ENCODE peak calls at places on chromosomes 12 and 14, in ten cellular contexts. One of them, this sample, is unnamed.

GRCh38 chr14:90518941-90519256 is 122.1 kb downstream of the CALM1 start:
- DNase-seq in cardiac fibroblast: peak
- DNase-seq in fibroblast of the aortic adventitia: no peak
- DNase-seq in bronchial epithelial cell: peak
- DNase-seq in fibroblast of lung: no peak
- DNase-seq in Calu3: peak
- DNase-seq in adrenal gland: no peak
- DNase-seq in cardiac muscle cell: no peak
- DNase-seq in progenitor cell of endocrine pancreas: no peak
- DNase-seq in ovary: no peak
- DNase-seq in this sample: peak

GRCh38 chr12:16606201-16606849 is 363 bp upstream of the LMO3 start:
- DNase-seq in adrenal gland: peak
- DNase-seq in cardiac fibroblast: peak
- DNase-seq in ovary: no peak
- DNase-seq in fibroblast of the aortic adventitia: peak
- DNase-seq in fibroblast of lung: peak
- DNase-seq in progenitor cell of endocrine pancreas: peak
- DNase-seq in Calu3: peak
- DNase-seq in bronchial epithelial cell: no peak
- DNase-seq in cardiac muscle cell: peak
- DNase-seq in this sample: peak

GRCh38 chr12:128842579-128842978 is 10.7 kb upstream of the GLT1D1 start:
- DNase-seq in bronchial epithelial cell: no peak
- DNase-seq in cardiac muscle cell: no peak
- DNase-seq in fibroblast of the aortic adventitia: no peak
- DNase-seq in Calu3: no peak
- DNase-seq in fibroblast of lung: no peak
- DNase-seq in cardiac fibroblast: no peak
- DNase-seq in ovary: no peak
- DNase-seq in progenitor cell of endocrine pancreas: no peak
- DNase-seq in adrenal gland: no peak
- DNase-seq in this sample: no peak

GRCh38 chr12:74491374-74491773 is 46.3 kb upstream of the ATXN7L3B start:
- DNase-seq in cardiac fibroblast: no peak
- DNase-seq in cardiac muscle cell: no peak
- DNase-seq in adrenal gland: no peak
- DNase-seq in fibroblast of lung: no peak
- DNase-seq in fibroblast of the aortic adventitia: no peak
- DNase-seq in bronchial epithelial cell: no peak
- DNase-seq in progenitor cell of endocrine pancreas: no peak
- DNase-seq in Calu3: no peak
- DNase-seq in ovary: no peak
- DNase-seq in this sample: no peak

GRCh38 chr14:105989746-105990302 is 463.4 kb downstream of the TMEM121 start:
- DNase-seq in fibroblast of the aortic adventitia: no peak
- DNase-seq in ovary: no peak
- DNase-seq in Calu3: no peak
- DNase-seq in fibroblast of lung: no peak
- DNase-seq in adrenal gland: no peak
- DNase-seq in progenitor cell of endocrine pancreas: no peak
- DNase-seq in bronchial epithelial cell: peak
- DNase-seq in cardiac fibroblast: no peak
- DNase-seq in cardiac muscle cell: no peak
- DNase-seq in this sample: peak

GRCh38 chr12:31687101-31687527 is 27.6 kb downstream of the ETFBKMT start:
- DNase-seq in fibroblast of lung: no peak
- DNase-seq in cardiac muscle cell: no peak
- DNase-seq in progenitor cell of endocrine pancreas: no peak
- DNase-seq in ovary: no peak
- DNase-seq in adrenal gland: no peak
- DNase-seq in bronchial epithelial cell: no peak
- DNase-seq in fibroblast of the aortic adventitia: no peak
- DNase-seq in cardiac fibroblast: no peak
- DNase-seq in Calu3: no peak
- DNase-seq in this sample: no peak

GRCh38 chr12:26939192-26939832 is 1.0 kb downstream of the FGFR1OP2 start:
- DNase-seq in Calu3: no peak
- DNase-seq in cardiac fibroblast: peak
- DNase-seq in progenitor cell of endocrine pancreas: no peak
- DNase-seq in fibroblast of lung: peak
- DNase-seq in ovary: no peak
- DNase-seq in adrenal gland: no peak
- DNase-seq in fibroblast of the aortic adventitia: no peak
- DNase-seq in bronchial epithelial cell: peak
- DNase-seq in cardiac muscle cell: no peak
- DNase-seq in this sample: peak

GRCh38 chr12:122870163-122870842 is 25.6 kb downstream of the VPS37B start:
- DNase-seq in bronchial epithelial cell: no peak
- DNase-seq in Calu3: no peak
- DNase-seq in cardiac fibroblast: no peak
- DNase-seq in adrenal gland: no peak
- DNase-seq in ovary: no peak
- DNase-seq in cardiac muscle cell: no peak
- DNase-seq in fibroblast of the aortic adventitia: no peak
- DNase-seq in progenitor cell of endocrine pancreas: peak
- DNase-seq in fibroblast of lung: no peak
- DNase-seq in this sample: no peak

GRCh38 chr14:61568572-61569011 is 126.7 kb upstream of the HIF1A start:
- DNase-seq in cardiac fibroblast: no peak
- DNase-seq in fibroblast of the aortic adventitia: no peak
- DNase-seq in fibroblast of lung: no peak
- DNase-seq in Calu3: peak
- DNase-seq in adrenal gland: no peak
- DNase-seq in ovary: no peak
- DNase-seq in progenitor cell of endocrine pancreas: peak
- DNase-seq in cardiac muscle cell: peak
- DNase-seq in bronchial epithelial cell: no peak
- DNase-seq in this sample: peak

GRCh38 chr12:95909871-95910270 is 32.5 kb downstream of the CCDC38 start:
- DNase-seq in fibroblast of the aortic adventitia: no peak
- DNase-seq in cardiac muscle cell: no peak
- DNase-seq in adrenal gland: no peak
- DNase-seq in cardiac fibroblast: no peak
- DNase-seq in Calu3: no peak
- DNase-seq in fibroblast of lung: no peak
- DNase-seq in progenitor cell of endocrine pancreas: no peak
- DNase-seq in bronchial epithelial cell: no peak
- DNase-seq in ovary: no peak
- DNase-seq in this sample: no peak

GRCh38 chr12:75699728-75700496 is 188.5 kb upstream of the KRR1 start:
- DNase-seq in bronchial epithelial cell: no peak
- DNase-seq in fibroblast of the aortic adventitia: peak
- DNase-seq in cardiac muscle cell: peak
- DNase-seq in progenitor cell of endocrine pancreas: no peak
- DNase-seq in ovary: no peak
- DNase-seq in cardiac fibroblast: peak
- DNase-seq in adrenal gland: peak
- DNase-seq in fibroblast of lung: peak
- DNase-seq in Calu3: no peak
- DNase-seq in this sample: no peak

GRCh38 chr12:56190695-56191155 is 1.4 kb upstream of the SMARCC2 start:
- DNase-seq in Calu3: no peak
- DNase-seq in fibroblast of the aortic adventitia: no peak
- DNase-seq in bronchial epithelial cell: no peak
- DNase-seq in cardiac fibroblast: no peak
- DNase-seq in cardiac muscle cell: no peak
- DNase-seq in progenitor cell of endocrine pancreas: no peak
- DNase-seq in fibroblast of lung: peak
- DNase-seq in ovary: no peak
- DNase-seq in adrenal gland: no peak
- DNase-seq in this sample: peak

GRCh38 chr12:113135178-113136127 is at the start of gene RASAL1:
- DNase-seq in adrenal gland: peak
- DNase-seq in cardiac muscle cell: peak
- DNase-seq in progenitor cell of endocrine pancreas: peak
- DNase-seq in ovary: no peak
- DNase-seq in Calu3: peak
- DNase-seq in fibroblast of the aortic adventitia: no peak
- DNase-seq in fibroblast of lung: no peak
- DNase-seq in cardiac fibroblast: no peak
- DNase-seq in bronchial epithelial cell: no peak
- DNase-seq in this sample: peak

GRCh38 chr14:73935666-73936065 is 14.2 kb downstream of the FAM161B start:
- DNase-seq in fibroblast of the aortic adventitia: peak
- DNase-seq in cardiac fibroblast: peak
- DNase-seq in fibroblast of lung: peak
- DNase-seq in adrenal gland: no peak
- DNase-seq in cardiac muscle cell: no peak
- DNase-seq in ovary: no peak
- DNase-seq in bronchial epithelial cell: peak
- DNase-seq in Calu3: no peak
- DNase-seq in progenitor cell of endocrine pancreas: no peak
- DNase-seq in this sample: peak
- TF ChIP-seq CTCF in fibroblast of the aortic adventitia: peak
- TF ChIP-seq CTCF in cardiac fibroblast: peak
- TF ChIP-seq CTCF in fibroblast of lung: peak
- TF ChIP-seq CTCF in adrenal gland: peak
- TF ChIP-seq CTCF in cardiac muscle cell: peak
- TF ChIP-seq CTCF in ovary: no peak
- TF ChIP-seq CTCF in bronchial epithelial cell: peak
- TF ChIP-seq CTCF in Calu3: peak
- TF ChIP-seq CTCF in progenitor cell of endocrine pancreas: peak
- TF ChIP-seq CTCF in this sample: peak

GRCh38 chr12:104049278-104050257 is at the start of gene GLT8D2:
- DNase-seq in bronchial epithelial cell: peak
- DNase-seq in ovary: peak
- DNase-seq in progenitor cell of endocrine pancreas: no peak
- DNase-seq in fibroblast of lung: peak
- DNase-seq in cardiac muscle cell: peak
- DNase-seq in cardiac fibroblast: peak
- DNase-seq in adrenal gland: peak
- DNase-seq in fibroblast of the aortic adventitia: peak
- DNase-seq in Calu3: peak
- DNase-seq in this sample: peak

GRCh38 chr12:104042580-104042979 is 7.4 kb downstream of the GLT8D2 start:
- DNase-seq in Calu3: no peak
- DNase-seq in bronchial epithelial cell: no peak
- DNase-seq in cardiac muscle cell: no peak
- DNase-seq in cardiac fibroblast: no peak
- DNase-seq in fibroblast of lung: no peak
- DNase-seq in ovary: no peak
- DNase-seq in fibroblast of the aortic adventitia: no peak
- DNase-seq in adrenal gland: no peak
- DNase-seq in progenitor cell of endocrine pancreas: no peak
- DNase-seq in this sample: no peak

GRCh38 chr12:104048162-104048561 is 1.8 kb downstream of the GLT8D2 start:
- DNase-seq in fibroblast of the aortic adventitia: no peak
- DNase-seq in fibroblast of lung: no peak
- DNase-seq in Calu3: no peak
- DNase-seq in cardiac muscle cell: no peak
- DNase-seq in progenitor cell of endocrine pancreas: no peak
- DNase-seq in cardiac fibroblast: no peak
- DNase-seq in bronchial epithelial cell: no peak
- DNase-seq in ovary: no peak
- DNase-seq in adrenal gland: no peak
- DNase-seq in this sample: no peak

GRCh38 chr12:104044158-104044557 is 5.8 kb downstream of the GLT8D2 start:
- DNase-seq in fibroblast of the aortic adventitia: no peak
- DNase-seq in ovary: no peak
- DNase-seq in cardiac muscle cell: no peak
- DNase-seq in cardiac fibroblast: no peak
- DNase-seq in bronchial epithelial cell: no peak
- DNase-seq in Calu3: no peak
- DNase-seq in adrenal gland: no peak
- DNase-seq in fibroblast of lung: no peak
- DNase-seq in progenitor cell of endocrine pancreas: no peak
- DNase-seq in this sample: no peak

GRCh38 chr12:104046306-104046705 is 3.7 kb downstream of the GLT8D2 start:
- DNase-seq in cardiac muscle cell: peak
- DNase-seq in bronchial epithelial cell: no peak
- DNase-seq in adrenal gland: no peak
- DNase-seq in ovary: no peak
- DNase-seq in fibroblast of the aortic adventitia: no peak
- DNase-seq in Calu3: no peak
- DNase-seq in progenitor cell of endocrine pancreas: no peak
- DNase-seq in cardiac fibroblast: no peak
- DNase-seq in fibroblast of lung: no peak
- DNase-seq in this sample: no peak
- TF ChIP-seq CTCF in cardiac muscle cell: no peak
- TF ChIP-seq CTCF in bronchial epithelial cell: no peak
- TF ChIP-seq CTCF in adrenal gland: no peak
- TF ChIP-seq CTCF in ovary: no peak
- TF ChIP-seq CTCF in fibroblast of the aortic adventitia: no peak
- TF ChIP-seq CTCF in Calu3: no peak
- TF ChIP-seq CTCF in progenitor cell of endocrine pancreas: no peak
- TF ChIP-seq CTCF in cardiac fibroblast: no peak
- TF ChIP-seq CTCF in fibroblast of lung: no peak
- TF ChIP-seq CTCF in this sample: no peak

DNA sequence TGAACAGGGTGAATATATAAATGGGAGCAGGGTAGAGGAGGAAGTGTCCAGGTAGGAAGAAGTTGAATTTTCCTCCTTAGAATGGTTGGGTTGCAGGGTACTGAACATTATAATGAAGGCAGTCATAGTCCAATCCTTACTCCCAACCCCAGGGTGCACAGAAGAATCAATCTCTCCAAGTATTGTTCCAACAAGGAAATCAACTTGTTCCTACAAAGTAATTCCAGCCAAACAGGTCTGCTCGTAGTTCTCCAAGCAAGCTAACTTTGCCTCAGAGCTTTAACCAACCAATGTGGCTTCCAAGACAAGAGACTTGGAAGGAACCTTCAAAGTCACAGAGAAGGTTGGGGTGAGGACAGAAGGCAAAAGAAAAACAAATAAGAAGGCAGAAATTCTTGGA is 527.2 kb downstream of the MED13L start:
- DNase-seq in adrenal gland: no peak
- DNase-seq in fibroblast of lung: no peak
- DNase-seq in progenitor cell of endocrine pancreas: no peak
- DNase-seq in ovary: no peak
- DNase-seq in bronchial epithelial cell: no peak
- DNase-seq in Calu3: no peak
- DNase-seq in cardiac fibroblast: no peak
- DNase-seq in cardiac muscle cell: no peak
- DNase-seq in fibroblast of the aortic adventitia: no peak
- DNase-seq in this sample: no peak
- TF ChIP-seq CTCF in adrenal gland: no peak
- TF ChIP-seq CTCF in fibroblast of lung: no peak
- TF ChIP-seq CTCF in progenitor cell of endocrine pancreas: no peak
- TF ChIP-seq CTCF in ovary: no peak
- TF ChIP-seq CTCF in bronchial epithelial cell: no peak
- TF ChIP-seq CTCF in Calu3: no peak
- TF ChIP-seq CTCF in cardiac fibroblast: no peak
- TF ChIP-seq CTCF in cardiac muscle cell: no peak
- TF ChIP-seq CTCF in fibroblast of the aortic adventitia: no peak
- TF ChIP-seq CTCF in this sample: no peak

GRCh38 chr14:76175942-76176341 is 24.2 kb downstream of the GPATCH2L start:
- DNase-seq in cardiac fibroblast: no peak
- DNase-seq in cardiac muscle cell: no peak
- DNase-seq in Calu3: no peak
- DNase-seq in progenitor cell of endocrine pancreas: no peak
- DNase-seq in adrenal gland: no peak
- DNase-seq in fibroblast of the aortic adventitia: no peak
- DNase-seq in bronchial epithelial cell: no peak
- DNase-seq in ovary: no peak
- DNase-seq in fibroblast of lung: no peak
- DNase-seq in this sample: no peak

GRCh38 chr14:76186318-76187027 is 34.8 kb downstream of the GPATCH2L start:
- DNase-seq in ovary: no peak
- DNase-seq in progenitor cell of endocrine pancreas: no peak
- DNase-seq in cardiac fibroblast: no peak
- DNase-seq in fibroblast of the aortic adventitia: no peak
- DNase-seq in fibroblast of lung: no peak
- DNase-seq in bronchial epithelial cell: no peak
- DNase-seq in cardiac muscle cell: no peak
- DNase-seq in Calu3: no peak
- DNase-seq in adrenal gland: no peak
- DNase-seq in this sample: no peak

GRCh38 chr14:76181546-76181945 is 29.8 kb downstream of the GPATCH2L start:
- DNase-seq in Calu3: no peak
- DNase-seq in cardiac muscle cell: no peak
- DNase-seq in fibroblast of the aortic adventitia: peak
- DNase-seq in progenitor cell of endocrine pancreas: no peak
- DNase-seq in fibroblast of lung: peak
- DNase-seq in adrenal gland: no peak
- DNase-seq in bronchial epithelial cell: peak
- DNase-seq in ovary: no peak
- DNase-seq in cardiac fibroblast: peak
- DNase-seq in this sample: peak
- TF ChIP-seq CTCF in Calu3: no peak
- TF ChIP-seq CTCF in cardiac muscle cell: peak
- TF ChIP-seq CTCF in fibroblast of the aortic adventitia: peak
- TF ChIP-seq CTCF in progenitor cell of endocrine pancreas: peak
- TF ChIP-seq CTCF in fibroblast of lung: no peak
- TF ChIP-seq CTCF in adrenal gland: no peak
- TF ChIP-seq CTCF in bronchial epithelial cell: no peak
- TF ChIP-seq CTCF in ovary: no peak
- TF ChIP-seq CTCF in cardiac fibroblast: peak
- TF ChIP-seq CTCF in this sample: peak